ENCODE peak calls at places on chromosomes 4 and X, in four cellular contexts. D, K, B and Z are unnamed samples.

GRCh38 chrX:17291998-17292658 is 82.9 kb upstream of the NHS start:
- DNase-seq in D (no peak), B (no peak), K (no peak), Z (no peak)

GRCh38 chr4:141215030-141215429 is 5.7 kb upstream of the ZNF330 start:
- DNase-seq in B (no peak), K (no peak), D (no peak), Z (no peak)

GRCh38 chr4:177441803-177442622 is at the start of gene AGA:
- DNase-seq in K (peak), B (peak), D (no peak), Z (peak)

GRCh38 chr4:20237894-20238537 is 13.7 kb upstream of the SLIT2 start:
- DNase-seq in D (no peak), K (no peak), B (no peak), Z (no peak)

GRCh38 chrX:101407167-101407747 is 468 bp downstream of the GLA start:
- DNase-seq in D (no peak), B (no peak), K (no peak), Z (no peak)

GRCh38 chr4:109052699-109053656 is 249.5 kb downstream of the COL25A1 start:
- DNase-seq in B (no peak), D (no peak), K (no peak), Z (no peak)

GRCh38 chr4:38979511-38980230 is 52.5 kb downstream of the TMEM156 start:
- DNase-seq in D (no peak), B (no peak), K (no peak), Z (no peak)

GRCh38 chrX:70033348-70033747 is 16.4 kb downstream of the AWAT2 start:
- DNase-seq in D (no peak), K (no peak), B (peak), Z (no peak)

GRCh38 chrX:102018208-102018607 is 86.4 kb upstream of the ZMAT1 start:
- DNase-seq in K (no peak), B (no peak), D (no peak), Z (no peak)

GRCh38 chr4:137421796-137422195 is 110.5 kb downstream of the PCDH18 start:
- DNase-seq in K (no peak), B (peak), D (no peak), Z (no peak)

GRCh38 chr4:1001561-1002130 is 8.4 kb upstream of the SLC26A1 start:
- DNase-seq in K (no peak), D (no peak), B (no peak), Z (no peak)

GRCh38 chr4:3041192-3042142 is 32.9 kb downstream of the HTT-AS start:
- DNase-seq in B (peak), D (no peak), K (no peak), Z (peak)

GRCh38 chr4:6469898-6470501 is 2.4 kb downstream of the PPP2R2C start:
- DNase-seq in K (no peak), D (peak), B (no peak), Z (no peak)

GRCh38 chr4:6471303-6472007 is 959 bp downstream of the PPP2R2C start:
- DNase-seq in K (no peak), B (peak), D (peak), Z (no peak)

GRCh38 chr4:6472008-6472386 is 417 bp downstream of the PPP2R2C start:
- DNase-seq in B (no peak), K (no peak), D (peak), Z (no peak)

GRCh38 chr4:6469144-6469543 is 3.3 kb downstream of the PPP2R2C start:
- DNase-seq in K (no peak), B (no peak), D (no peak), Z (no peak)

GRCh38 chr4:6470502-6471302 is 1.7 kb downstream of the PPP2R2C start:
- DNase-seq in B (peak), K (no peak), D (peak), Z (peak)
- H3K4me3 ChIP-seq in B (no peak), K (peak), D (peak), Z (peak)

GRCh38 chr4:181498148-181498547 is 745.1 kb upstream of the TENM3 start:
- DNase-seq in B (no peak), K (no peak), D (no peak), Z (no peak)

GRCh38 chr4:181503800-181504364 is 739.3 kb upstream of the TENM3 start:
- DNase-seq in D (no peak), B (no peak), K (no peak), Z (no peak)

GRCh38 chr4:181504846-181505374 is 738.3 kb upstream of the TENM3 start:
- DNase-seq in B (no peak), K (no peak), D (no peak), Z (no peak)

GRCh38 chr4:181502611-181503010 is 740.6 kb upstream of the TENM3 start:
- DNase-seq in K (no peak), B (no peak), D (no peak), Z (no peak)
- TF ChIP-seq CTCF in K (no peak), B (no peak), D (no peak), Z (no peak)

GRCh38 chrX:39613997-39614679 is 483.6 kb downstream of the BCOR start:
- DNase-seq in D (no peak), K (no peak), B (no peak), Z (no peak)
- H3K4me3 ChIP-seq in D (peak), K (no peak), B (no peak), Z (peak)

GRCh38 chr4:5866841-5867782 is 25.8 kb downstream of the CRMP1 start:
- DNase-seq in D (no peak), B (no peak), K (no peak), Z (no peak)
- TF ChIP-seq CTCF in D (no peak), B (no peak), K (no peak), Z (no peak)